ENCODE peak calls at places on chromosomes 3 and 15, in ten cellular contexts. J is GM13976, P is choroid plexus epithelial cell, C is heart left ventricle, N is spleen, L is sigmoid colon, X is OCI-LY7, R is BE2C, D is right atrium auricular region, H is AG04449. Q is an unnamed sample.

GRCh38 chr3:139302084-139302800 is 41.6 kb upstream of the MRPS22 start:
- DNase-seq in J (no peak), P (peak; percentile 99), C (no peak), N (peak; percentile 36), L (no peak), X (no peak), R (no peak), D (peak; percentile 61), H (peak; percentile 98), Q (no peak)

GRCh38 chr15:47987908-47988532 is 132.8 kb upstream of the SLC24A5 start:
- DNase-seq in J (peak; percentile 37), P (peak; percentile 87), C (no peak), N (no peak), L (no peak), X (peak; percentile 69), R (peak; percentile 50), D (no peak), H (peak; percentile 23), Q (peak; percentile 35)

GRCh38 chr3:72938471-72939265 is 50.8 kb downstream of the GXYLT2 start:
- DNase-seq in J (peak; percentile 69), P (peak; percentile 99), C (no peak), N (no peak), L (peak; percentile 86), X (peak; percentile 59), R (peak; percentile 51), D (peak; percentile 87), H (peak; percentile 91), Q (peak; percentile 38)

GRCh38 chr15:40762919-40763800 is 708 bp upstream of the GCHFR start:
- DNase-seq in J (peak; percentile 70), P (peak; percentile 53), C (peak; percentile 85), N (peak; percentile 83), L (peak; percentile 89), X (no peak), R (peak; percentile 78), D (peak; percentile 74), H (no peak), Q (peak; percentile 63)

GRCh38 chr15:99433026-99433756 is 132.6 kb upstream of the MEF2A start:
- DNase-seq in J (peak; percentile 81), P (no peak), C (peak; percentile 70), N (peak; percentile 82), L (peak; percentile 64), X (no peak), R (peak; percentile 5), D (no peak), H (no peak), Q (no peak)

GRCh38 chr3:19596408-19596807 is 337.6 kb downstream of the EFHB start:
- DNase-seq in J (no peak), P (no peak), C (no peak), N (no peak), L (no peak), X (no peak), R (no peak), D (no peak), H (no peak), Q (no peak)

GRCh38 chr3:47143068-47143467 is 20.8 kb downstream of the SETD2 start:
- DNase-seq in J (no peak), P (no peak), C (no peak), N (no peak), L (no peak), X (no peak), R (no peak), D (no peak), H (no peak), Q (no peak)

GRCh38 chr3:8456118-8456811 is 45.4 kb upstream of the LMCD1 start:
- DNase-seq in J (no peak), P (no peak), C (no peak), N (no peak), L (no peak), X (no peak), R (no peak), D (no peak), H (no peak), Q (no peak)

GRCh38 chr3:50523170-50523865 is 19.9 kb upstream of the CACNA2D2 start:
- DNase-seq in J (no peak), P (no peak), C (no peak), N (no peak), L (no peak), X (no peak), R (no peak), D (no peak), H (no peak), Q (no peak)

GRCh38 chr3:194148383-194148782 is 12.4 kb downstream of the HES1 start:
- DNase-seq in J (no peak), P (peak; percentile 87), C (no peak), N (no peak), L (no peak), X (no peak), R (no peak), D (no peak), H (no peak), Q (no peak)

GRCh38 chr3:183430325-183430957 is 2.0 kb upstream of the MCF2L2 start:
- DNase-seq in J (peak; percentile 47), P (no peak), C (no peak), N (no peak), L (no peak), X (no peak), R (no peak), D (no peak), H (no peak), Q (peak; percentile 40)

GRCh38 chr3:168191856-168192255 is 96.1 kb upstream of the GOLIM4 start:
- DNase-seq in J (no peak), P (no peak), C (no peak), N (no peak), L (no peak), X (no peak), R (no peak), D (no peak), H (no peak), Q (no peak)

GRCh38 chr15:64251121-64251520 is 88.3 kb upstream of the PPIB start:
- DNase-seq in J (no peak), P (peak; percentile 57), C (no peak), N (no peak), L (no peak), X (no peak), R (no peak), D (no peak), H (no peak), Q (peak; percentile 37)

GRCh38 chr15:66685638-66686150 is 16.3 kb upstream of the SMAD6 start:
- DNase-seq in J (no peak), P (peak; percentile 28), C (no peak), N (no peak), L (no peak), X (no peak), R (no peak), D (no peak), H (no peak), Q (no peak)
- TF ChIP-seq CTCF in J (no peak), P (peak; percentile 51), C (peak; percentile 18), N (no peak), L (no peak), X (peak; percentile 75), R (peak; percentile 28), D (peak; percentile 18), H (no peak), Q (no peak)

GRCh38 chr3:159911011-159911663 is 77.5 kb upstream of the IL12A start:
- DNase-seq in J (peak; percentile 40), P (peak; percentile 31), C (no peak), N (no peak), L (no peak), X (no peak), R (no peak), D (no peak), H (no peak), Q (peak; percentile 32)
- TF ChIP-seq CTCF in J (no peak), P (no peak), C (no peak), N (no peak), L (no peak), X (no peak), R (no peak), D (no peak), H (no peak), Q (no peak)

GRCh38 chr3:71000483-71000882 is 583.0 kb downstream of the FOXP1 start:
- DNase-seq in J (no peak), P (no peak), C (no peak), N (no peak), L (no peak), X (no peak), R (no peak), D (no peak), H (no peak), Q (no peak)
- TF ChIP-seq CTCF in J (no peak), P (no peak), C (no peak), N (no peak), L (no peak), X (no peak), R (no peak), D (no peak), H (no peak), Q (no peak)

GRCh38 chr15:33810083-33810595 is 158.2 kb upstream of the CHRM5 start:
- DNase-seq in J (no peak), P (no peak), C (no peak), N (no peak), L (no peak), X (no peak), R (no peak), D (no peak), H (no peak), Q (no peak)
- TF ChIP-seq CTCF in J (no peak), P (peak; percentile 5), C (no peak), N (no peak), L (no peak), X (no peak), R (no peak), D (no peak), H (no peak), Q (no peak)

GRCh38 chr15:26260517-26261133 is 397.5 kb upstream of the ATP10A start:
- DNase-seq in J (peak; percentile 22), P (peak; percentile 3), C (no peak), N (no peak), L (no peak), X (peak; percentile 51), R (peak; percentile 27), D (no peak), H (peak; percentile 4), Q (peak; percentile 23)
- TF ChIP-seq CTCF in J (no peak), P (peak; percentile 46), C (peak; percentile 63), N (peak; percentile 18), L (peak; percentile 24), X (peak; percentile 81), R (peak; percentile 75), D (peak; percentile 71), H (peak; percentile 95), Q (peak; percentile 76)